ENCODE peak calls at places on chromosomes 4 and X, in five cellular contexts. E is coronary artery; T is transverse colon; H is cardiac fibroblast; B is CD8-positive, alpha-beta T cell. O is an unnamed sample.

GRCh38 chr4:141158219-141158618 is 24.9 kb upstream of the RNF150 start:
- DNase-seq in B (no peak), E (no peak), H (peak), T (no peak), O (no peak)

GRCh38 chr4:7701866-7702649 is 237.6 kb downstream of the AFAP1 start:
- DNase-seq in B (no peak), E (no peak), T (no peak), H (no peak), O (no peak)

GRCh38 chr4:143336828-143337599 is at the start of gene GAB1:
- DNase-seq in T (peak), B (no peak), H (peak), E (no peak), O (peak)

GRCh38 chr4:14110407-14110806 is 482.9 kb upstream of the BOD1L1 start:
- DNase-seq in E (no peak), B (no peak), T (no peak), H (peak), O (no peak)

GRCh38 chrX:3743821-3744439 is 30.5 kb upstream of the PRKX start:
- DNase-seq in H (no peak), E (no peak), T (peak), B (peak), O (no peak)

GRCh38 chr4:184636144-184636543 is 13.1 kb downstream of the CASP3 start:
- DNase-seq in B (no peak), T (no peak), H (no peak), E (no peak), O (no peak)

GRCh38 chrX:41329101-41329500 is 4.9 kb upstream of the DDX3X start:
- DNase-seq in H (no peak), E (no peak), B (no peak), T (no peak), O (no peak)

GRCh38 chr4:123870283-123870876 is 473.8 kb downstream of the SPRY1 start:
- DNase-seq in E (no peak), H (peak), B (no peak), T (no peak), O (no peak)

GRCh38 chr4:152308925-152309324 is 227.0 kb downstream of the FBXW7 start:
- DNase-seq in B (no peak), T (no peak), H (no peak), E (no peak), O (no peak)

GRCh38 chr4:112552668-112553067 is 36.7 kb upstream of the NEUROG2 start:
- DNase-seq in E (no peak), H (peak), B (no peak), T (no peak), O (no peak)

GRCh38 chr4:139777757-139778156 is 112.1 kb downstream of the MGST2 start:
- DNase-seq in B (no peak), E (no peak), H (no peak), T (no peak), O (no peak)

GRCh38 chr4:109495514-109495913 is 61.9 kb downstream of the SEC24B start:
- DNase-seq in H (no peak), B (no peak), T (no peak), E (no peak), O (no peak)

GRCh38 chr4:183154701-183155391 is 55.8 kb downstream of the WWC2 start:
- DNase-seq in T (peak), B (no peak), E (no peak), H (no peak), O (no peak)

GRCh38 chrX:16719334-16720084 is at the start of gene SYAP1:
- DNase-seq in T (peak), E (peak), H (peak), B (peak), O (peak)

GRCh38 chrX:154317391-154318000 is 21.9 kb downstream of the TKTL1 start:
- DNase-seq in H (peak), E (no peak), B (no peak), T (no peak), O (no peak)

GRCh38 chr4:52425751-52426326 is 233.3 kb downstream of the USP46 start:
- DNase-seq in B (no peak), T (no peak), H (no peak), E (no peak), O (no peak)

GRCh38 chrX:124994404-124994803 is 325.3 kb upstream of the TEX13C start:
- DNase-seq in H (no peak), T (no peak), B (no peak), E (no peak), O (no peak)

GRCh38 chrX:40153335-40154221 is 55.8 kb upstream of the BCOR start:
- DNase-seq in T (peak), H (no peak), E (no peak), B (peak), O (no peak)

GRCh38 chr4:1208266-1208961 is 36.0 kb upstream of the SPON2 start:
- DNase-seq in H (peak), B (no peak), E (no peak), T (peak), O (no peak)

GRCh38 chrX:13747836-13748235 is 13.3 kb downstream of the OFD1 start:
- DNase-seq in H (no peak), T (peak), E (no peak), B (no peak), O (no peak)

GRCh38 chr4:153013202-153013988 is 77.3 kb downstream of the FHDC1 start:
- DNase-seq in B (no peak), H (no peak), E (no peak), T (no peak), O (no peak)

GRCh38 chr4:167031534-167032156 is 202.6 kb downstream of the SPOCK3 start:
- DNase-seq in B (no peak), H (peak), E (no peak), T (no peak), O (no peak)

GRCh38 chr4:174259580-174259979 is 23.9 kb downstream of the FBXO8 start:
- DNase-seq in E (no peak), T (no peak), B (no peak), H (peak), O (no peak)

GRCh38 chr4:575281-576141 is 584 bp downstream of the TMEM271 start:
- DNase-seq in B (peak), H (peak), T (no peak), E (no peak), O (peak)

GRCh38 chr4:10243856-10244255 is 127.3 kb upstream of the WDR1 start:
- DNase-seq in H (no peak), B (no peak), E (no peak), T (no peak), O (no peak)

GRCh38 chr4:14218641-14219040 is 591.1 kb upstream of the BOD1L1 start:
- DNase-seq in T (no peak), H (no peak), E (no peak), B (no peak), O (no peak)

GRCh38 chr4:24810016-24810415 is 14.6 kb downstream of the SOD3 start:
- DNase-seq in E (no peak), T (no peak), H (no peak), B (no peak), O (no peak)

GRCh38 chr4:41183021-41183553 is 31.3 kb downstream of the APBB2 start:
- DNase-seq in B (no peak), H (no peak), E (no peak), T (no peak), O (no peak)

GRCh38 chrX:134622813-134623185 is 35.5 kb downstream of the PLAC1 start:
- DNase-seq in B (no peak), E (no peak), H (peak), T (no peak), O (no peak)

GRCh38 chrX:37302569-37302968 is 46.6 kb upstream of the PRRG1 start:
- DNase-seq in T (peak), H (peak), B (no peak), E (no peak), O (no peak)

GRCh38 chr4:47485047-47485692 is at the start of gene ATP10D:
- DNase-seq in T (peak), B (peak), H (peak), E (peak), O (peak)
- TF ChIP-seq CTCF in T (no peak), B (no peak), H (peak), E (no peak), O (no peak)

GRCh38 chr4:69485130-69485529 is 10.6 kb downstream of the UGT2B4 start:
- DNase-seq in B (no peak), H (no peak), T (no peak), E (no peak), O (no peak)

GRCh38 chr4:69489856-69490255 is 5.8 kb downstream of the UGT2B4 start:
- DNase-seq in T (no peak), E (no peak), B (no peak), H (no peak), O (no peak)

GRCh38 chr4:69484011-69484410 is 11.7 kb downstream of the UGT2B4 start:
- DNase-seq in H (no peak), E (no peak), T (no peak), B (no peak), O (no peak)
- TF ChIP-seq CTCF in H (no peak), E (no peak), T (no peak), B (no peak), O (no peak)

DNA sequence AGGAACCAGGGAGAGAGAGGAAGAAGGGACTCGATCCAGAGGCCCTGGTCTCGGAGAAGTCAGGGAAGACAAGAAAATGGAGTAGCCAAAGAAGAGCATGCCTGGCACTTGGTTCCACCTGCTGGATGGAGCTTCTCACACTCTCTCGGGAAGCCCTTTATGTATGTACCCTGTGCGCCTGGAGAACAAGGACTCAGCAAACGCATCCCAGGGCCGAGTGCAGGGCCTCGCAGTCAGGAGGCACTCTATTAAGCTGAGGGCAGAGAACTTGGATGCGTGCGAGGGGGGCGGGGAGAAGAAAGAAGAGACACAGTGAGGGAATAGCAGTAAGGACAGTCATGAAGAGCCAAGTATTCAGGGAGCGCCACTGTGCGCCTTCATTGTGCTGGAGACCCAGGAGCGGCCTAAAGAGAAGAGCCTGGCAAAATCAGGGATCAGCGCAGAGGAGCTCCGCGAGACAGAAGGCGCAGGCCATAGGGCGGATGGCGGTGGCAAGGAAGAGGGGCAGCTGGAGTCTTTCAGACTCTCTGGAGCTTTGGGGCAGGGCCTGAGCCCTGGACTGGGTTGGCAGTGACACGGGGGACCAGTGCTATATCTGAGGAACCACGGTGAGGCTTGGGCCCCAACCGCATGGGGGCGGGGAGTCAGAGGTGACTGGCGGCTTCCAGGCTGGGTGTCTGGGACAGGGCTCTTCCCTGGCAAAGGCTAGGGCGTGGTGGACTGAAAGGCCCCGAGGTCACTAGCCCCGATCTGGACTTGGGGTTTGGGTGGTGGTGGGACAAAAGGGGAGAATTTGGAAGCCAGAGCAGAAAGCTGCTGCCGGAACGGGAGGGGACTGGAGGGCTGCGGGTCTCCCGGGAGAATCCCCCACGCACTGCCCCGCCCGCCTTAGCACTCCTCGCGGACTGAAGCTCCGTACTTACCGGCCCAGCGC is 1.9 kb upstream of the SEPTIN6 start:
- DNase-seq in E (no peak), T (no peak), B (no peak), H (no peak), O (no peak)
- TF ChIP-seq CTCF in E (no peak), T (no peak), B (no peak), H (no peak), O (no peak)

GRCh38 chr4:5424901-5425300 is 283.5 kb downstream of the EVC2 start:
- DNase-seq in H (no peak), T (no peak), E (no peak), B (no peak), O (no peak)

GRCh38 chr4:5420266-5420665 is 288.1 kb downstream of the EVC2 start:
- DNase-seq in T (no peak), B (no peak), H (no peak), E (no peak), O (no peak)

GRCh38 chr4:5423670-5424069 is 284.7 kb downstream of the EVC2 start:
- DNase-seq in B (no peak), H (no peak), E (no peak), T (no peak), O (no peak)

GRCh38 chr4:5424211-5424610 is 284.1 kb downstream of the EVC2 start:
- DNase-seq in B (no peak), T (no peak), E (no peak), H (no peak), O (no peak)

GRCh38 chr4:5421416-5421815 is 286.9 kb downstream of the EVC2 start:
- DNase-seq in T (no peak), B (no peak), H (no peak), E (no peak), O (no peak)
- TF ChIP-seq CTCF in T (no peak), B (no peak), H (no peak), E (no peak), O (no peak)

GRCh38 chr4:87838207-87838606 is 5.4 kb downstream of the MEPE start:
- DNase-seq in B (no peak), T (no peak), E (no peak), H (no peak), O (no peak)
- TF ChIP-seq CTCF in B (no peak), T (no peak), E (no peak), H (peak), O (no peak)

GRCh38 chr4:130563185-130563890 is 1467.4 kb downstream of the C4orf33 start:
- DNase-seq in H (peak), E (no peak), B (no peak), T (no peak), O (peak)
- TF ChIP-seq CTCF in H (peak), E (no peak), B (no peak), T (no peak), O (no peak)

GRCh38 chr4:38902695-38903094 is 35.1 kb downstream of the FAM114A1 start:
- DNase-seq in E (no peak), T (no peak), B (no peak), H (peak), O (no peak)
- TF ChIP-seq CTCF in E (no peak), T (peak), B (peak), H (no peak), O (no peak)

O was measured in mesothelial cell of epicardium.